ENCODE peak calls at places on chromosomes 6 and 20, in six cellular contexts. One of them, this sample, is unnamed.

GRCh38 chr6:107539409-107539808 is 49.5 kb downstream of the SOBP start:
- DNase-seq in ELF-1: no peak
- DNase-seq in mucosa of gallbladder: peak; percentile 36
- DNase-seq in RCC 7860: peak; percentile 18
- DNase-seq in SJSA1: no peak
- DNase-seq in Daoy: peak; percentile 24
- DNase-seq in this sample: no peak

GRCh38 chr6:19536838-19537237 is 300.3 kb upstream of the ID4 start:
- DNase-seq in ELF-1: no peak
- DNase-seq in mucosa of gallbladder: no peak
- DNase-seq in RCC 7860: no peak
- DNase-seq in SJSA1: no peak
- DNase-seq in Daoy: no peak
- DNase-seq in this sample: no peak

GRCh38 chr20:54174452-54175175 is 828 bp upstream of the CYP24A1 start:
- DNase-seq in ELF-1: peak; percentile 38
- DNase-seq in mucosa of gallbladder: no peak
- DNase-seq in RCC 7860: no peak
- DNase-seq in SJSA1: no peak
- DNase-seq in Daoy: no peak
- DNase-seq in this sample: no peak

GRCh38 chr6:85192186-85192585 is 257.7 kb upstream of the NT5E start:
- DNase-seq in ELF-1: no peak
- DNase-seq in mucosa of gallbladder: no peak
- DNase-seq in RCC 7860: no peak
- DNase-seq in SJSA1: peak; percentile 50
- DNase-seq in Daoy: no peak
- DNase-seq in this sample: no peak

GRCh38 chr6:143823463-143824006 is 19.6 kb upstream of the LTV1 start:
- DNase-seq in ELF-1: no peak
- DNase-seq in mucosa of gallbladder: no peak
- DNase-seq in RCC 7860: no peak
- DNase-seq in SJSA1: no peak
- DNase-seq in Daoy: peak; percentile 26
- DNase-seq in this sample: no peak

GRCh38 chr6:36118550-36119107 is 11.7 kb upstream of the MAPK13 start:
- DNase-seq in ELF-1: no peak
- DNase-seq in mucosa of gallbladder: peak; percentile 45
- DNase-seq in RCC 7860: peak; percentile 28
- DNase-seq in SJSA1: no peak
- DNase-seq in Daoy: peak; percentile 42
- DNase-seq in this sample: no peak

GRCh38 chr6:9412951-9413559 is 977.7 kb upstream of the SLC35B3 start:
- DNase-seq in ELF-1: peak; percentile 17
- DNase-seq in mucosa of gallbladder: no peak
- DNase-seq in RCC 7860: no peak
- DNase-seq in SJSA1: no peak
- DNase-seq in Daoy: peak; percentile 68
- DNase-seq in this sample: no peak

GRCh38 chr6:3635482-3635881 is 116.0 kb downstream of the PXDC1 start:
- DNase-seq in ELF-1: no peak
- DNase-seq in mucosa of gallbladder: no peak
- DNase-seq in RCC 7860: no peak
- DNase-seq in SJSA1: no peak
- DNase-seq in Daoy: no peak
- DNase-seq in this sample: no peak

GRCh38 chr6:125314019-125314581 is 12.3 kb upstream of the HDDC2 start:
- DNase-seq in ELF-1: peak; percentile 73
- DNase-seq in mucosa of gallbladder: peak; percentile 64
- DNase-seq in RCC 7860: peak; percentile 22
- DNase-seq in SJSA1: peak; percentile 47
- DNase-seq in Daoy: peak; percentile 71
- DNase-seq in this sample: no peak

GRCh38 chr6:119333707-119334295 is 15.8 kb downstream of the MAN1A1 start:
- DNase-seq in ELF-1: no peak
- DNase-seq in mucosa of gallbladder: no peak
- DNase-seq in RCC 7860: no peak
- DNase-seq in SJSA1: no peak
- DNase-seq in Daoy: no peak
- DNase-seq in this sample: no peak

GRCh38 chr6:150490586-150490985 is 109.1 kb upstream of the PLEKHG1 start:
- DNase-seq in ELF-1: no peak
- DNase-seq in mucosa of gallbladder: no peak
- DNase-seq in RCC 7860: peak; percentile 30
- DNase-seq in SJSA1: no peak
- DNase-seq in Daoy: peak; percentile 12
- DNase-seq in this sample: no peak

GRCh38 chr6:147381734-147382133 is 126.8 kb upstream of the SAMD5 start:
- DNase-seq in ELF-1: no peak
- DNase-seq in mucosa of gallbladder: no peak
- DNase-seq in RCC 7860: no peak
- DNase-seq in SJSA1: no peak
- DNase-seq in Daoy: no peak
- DNase-seq in this sample: no peak

GRCh38 chr20:12207875-12208274 is 290.2 kb downstream of the BTBD3 start:
- DNase-seq in ELF-1: peak; percentile 71
- DNase-seq in mucosa of gallbladder: no peak
- DNase-seq in RCC 7860: no peak
- DNase-seq in SJSA1: peak; percentile 5
- DNase-seq in Daoy: peak; percentile 10
- DNase-seq in this sample: no peak

GRCh38 chr6:31970604-31971271 is 1.2 kb downstream of the DXO start:
- DNase-seq in ELF-1: no peak
- DNase-seq in mucosa of gallbladder: no peak
- DNase-seq in RCC 7860: peak; percentile 3
- DNase-seq in SJSA1: no peak
- DNase-seq in Daoy: peak; percentile 51
- DNase-seq in this sample: no peak

GRCh38 chr20:50438986-50439407 is 71.2 kb upstream of the PTPN1 start:
- DNase-seq in ELF-1: peak; percentile 61
- DNase-seq in mucosa of gallbladder: no peak
- DNase-seq in RCC 7860: peak; percentile 98
- DNase-seq in SJSA1: peak; percentile 33
- DNase-seq in Daoy: peak; percentile 92
- DNase-seq in this sample: peak; percentile 33

GRCh38 chr6:53302678-53303360 is 45.9 kb downstream of the ELOVL5 start:
- DNase-seq in ELF-1: no peak
- DNase-seq in mucosa of gallbladder: no peak
- DNase-seq in RCC 7860: peak; percentile 88
- DNase-seq in SJSA1: peak; percentile 85
- DNase-seq in Daoy: peak; percentile 83
- DNase-seq in this sample: no peak

GRCh38 chr20:32390999-32391398 is 32.9 kb downstream of the ASXL1 start:
- DNase-seq in ELF-1: no peak
- DNase-seq in mucosa of gallbladder: no peak
- DNase-seq in RCC 7860: no peak
- DNase-seq in SJSA1: peak; percentile 58
- DNase-seq in Daoy: no peak
- DNase-seq in this sample: no peak

GRCh38 chr6:84652356-84653026 is 111.9 kb downstream of the TBX18 start:
- DNase-seq in ELF-1: peak; percentile 1
- DNase-seq in mucosa of gallbladder: no peak
- DNase-seq in RCC 7860: peak; percentile 84
- DNase-seq in SJSA1: peak; percentile 81
- DNase-seq in Daoy: peak; percentile 84
- DNase-seq in this sample: peak; percentile 81

GRCh38 chr6:168301648-168302398 is 17.8 kb downstream of the DACT2 start:
- DNase-seq in ELF-1: peak; percentile 62
- DNase-seq in mucosa of gallbladder: peak; percentile 39
- DNase-seq in RCC 7860: peak; percentile 63
- DNase-seq in SJSA1: no peak
- DNase-seq in Daoy: no peak
- DNase-seq in this sample: no peak

GRCh38 chr20:36800410-36800809 is 26.8 kb upstream of the DSN1 start:
- DNase-seq in ELF-1: no peak
- DNase-seq in mucosa of gallbladder: no peak
- DNase-seq in RCC 7860: no peak
- DNase-seq in SJSA1: no peak
- DNase-seq in Daoy: no peak
- DNase-seq in this sample: no peak

GRCh38 chr20:32507998-32508774 is 76.9 kb downstream of the NOL4L start:
- DNase-seq in ELF-1: no peak
- DNase-seq in mucosa of gallbladder: no peak
- DNase-seq in RCC 7860: no peak
- DNase-seq in SJSA1: no peak
- DNase-seq in Daoy: no peak
- DNase-seq in this sample: no peak

GRCh38 chr6:156780962-156781705 is 4.0 kb downstream of the ARID1B start:
- DNase-seq in ELF-1: no peak
- DNase-seq in mucosa of gallbladder: no peak
- DNase-seq in RCC 7860: no peak
- DNase-seq in SJSA1: peak; percentile 30
- DNase-seq in Daoy: no peak
- DNase-seq in this sample: no peak

GRCh38 chr6:54073487-54073886 is 37.8 kb upstream of the MLIP start:
- DNase-seq in ELF-1: no peak
- DNase-seq in mucosa of gallbladder: no peak
- DNase-seq in RCC 7860: no peak
- DNase-seq in SJSA1: no peak
- DNase-seq in Daoy: no peak
- DNase-seq in this sample: no peak

GRCh38 chr20:47704746-47705496 is 80.4 kb downstream of the SULF2 start:
- DNase-seq in ELF-1: no peak
- DNase-seq in mucosa of gallbladder: no peak
- DNase-seq in RCC 7860: peak; percentile 17
- DNase-seq in SJSA1: no peak
- DNase-seq in Daoy: peak; percentile 50
- DNase-seq in this sample: no peak

GRCh38 chr6:119226089-119226488 is 123.5 kb downstream of the MAN1A1 start:
- DNase-seq in ELF-1: no peak
- DNase-seq in mucosa of gallbladder: no peak
- DNase-seq in RCC 7860: no peak
- DNase-seq in SJSA1: no peak
- DNase-seq in Daoy: no peak
- DNase-seq in this sample: no peak

GRCh38 chr20:38589967-38590681 is 9.1 kb downstream of the ADIG start:
- DNase-seq in ELF-1: no peak
- DNase-seq in mucosa of gallbladder: no peak
- DNase-seq in RCC 7860: no peak
- DNase-seq in SJSA1: no peak
- DNase-seq in Daoy: no peak
- DNase-seq in this sample: no peak

GRCh38 chr6:90231798-90232197 is 64.8 kb downstream of the BACH2 start:
- DNase-seq in ELF-1: no peak
- DNase-seq in mucosa of gallbladder: no peak
- DNase-seq in RCC 7860: no peak
- DNase-seq in SJSA1: no peak
- DNase-seq in Daoy: no peak
- DNase-seq in this sample: no peak

GRCh38 chr20:36519944-36520343 is 21.4 kb upstream of the MYL9 start:
- DNase-seq in ELF-1: no peak
- DNase-seq in mucosa of gallbladder: no peak
- DNase-seq in RCC 7860: no peak
- DNase-seq in SJSA1: no peak
- DNase-seq in Daoy: no peak
- DNase-seq in this sample: no peak

GRCh38 chr6:22877946-22878705 is 308.8 kb downstream of the HDGFL1 start:
- DNase-seq in ELF-1: peak; percentile 27
- DNase-seq in mucosa of gallbladder: no peak
- DNase-seq in RCC 7860: no peak
- DNase-seq in SJSA1: peak; percentile 90
- DNase-seq in Daoy: no peak
- DNase-seq in this sample: peak; percentile 94

GRCh38 chr6:157905590-157906337 is 75.9 kb upstream of the SYNJ2 start:
- DNase-seq in ELF-1: peak; percentile 70
- DNase-seq in mucosa of gallbladder: no peak
- DNase-seq in RCC 7860: no peak
- DNase-seq in SJSA1: peak; percentile 31
- DNase-seq in Daoy: no peak
- DNase-seq in this sample: no peak

GRCh38 chr6:27502508-27503435 is 29.9 kb upstream of the ZNF184 start:
- DNase-seq in ELF-1: peak; percentile 92
- DNase-seq in mucosa of gallbladder: peak; percentile 52
- DNase-seq in RCC 7860: peak; percentile 85
- DNase-seq in SJSA1: peak; percentile 88
- DNase-seq in Daoy: peak; percentile 86
- DNase-seq in this sample: peak; percentile 64

GRCh38 chr20:50786703-50787102 is 8.2 kb upstream of the BCAS4 start:
- DNase-seq in ELF-1: no peak
- DNase-seq in mucosa of gallbladder: no peak
- DNase-seq in RCC 7860: no peak
- DNase-seq in SJSA1: no peak
- DNase-seq in Daoy: no peak
- DNase-seq in this sample: no peak

GRCh38 chr6:34150766-34151165 is 4.9 kb upstream of the GRM4 start:
- DNase-seq in ELF-1: no peak
- DNase-seq in mucosa of gallbladder: no peak
- DNase-seq in RCC 7860: no peak
- DNase-seq in SJSA1: no peak
- DNase-seq in Daoy: no peak
- DNase-seq in this sample: no peak

GRCh38 chr6:54283877-54284860 is 24.1 kb upstream of the TINAG start:
- DNase-seq in ELF-1: no peak
- DNase-seq in mucosa of gallbladder: no peak
- DNase-seq in RCC 7860: peak; percentile 84
- DNase-seq in SJSA1: no peak
- DNase-seq in Daoy: peak; percentile 31
- DNase-seq in this sample: no peak

GRCh38 chr6:35077006-35077712 is 64.0 kb downstream of the TCP11 start:
- DNase-seq in ELF-1: no peak
- DNase-seq in mucosa of gallbladder: no peak
- DNase-seq in RCC 7860: no peak
- DNase-seq in SJSA1: no peak
- DNase-seq in Daoy: no peak
- DNase-seq in this sample: no peak

GRCh38 chr6:43772571-43773049 is 2.6 kb downstream of the VEGFA start:
- DNase-seq in ELF-1: peak; percentile 75
- DNase-seq in mucosa of gallbladder: no peak
- DNase-seq in RCC 7860: no peak
- DNase-seq in SJSA1: no peak
- DNase-seq in Daoy: peak; percentile 37
- DNase-seq in this sample: peak; percentile 12

GRCh38 chr6:158569036-158569435 is 9.1 kb downstream of the TMEM181 start:
- DNase-seq in ELF-1: no peak
- DNase-seq in mucosa of gallbladder: no peak
- DNase-seq in RCC 7860: no peak
- DNase-seq in SJSA1: no peak
- DNase-seq in Daoy: no peak
- DNase-seq in this sample: no peak

GRCh38 chr6:3426817-3427739 is 29.8 kb downstream of the SLC22A23 start:
- DNase-seq in ELF-1: no peak
- DNase-seq in mucosa of gallbladder: no peak
- DNase-seq in RCC 7860: no peak
- DNase-seq in SJSA1: no peak
- DNase-seq in Daoy: no peak
- DNase-seq in this sample: no peak

This sample was measured in HS-27A.